ENCODE peak calls at places on chromosome 1, in nine cellular contexts. L, W, E, S, M, Q, H, U and A are unnamed samples.

GRCh38 chr1:154167461-154167860 is 12.6 kb upstream of the NUP210L start:
- DNase-seq in S (no peak), U (no peak), H (no peak), W (no peak), M (no peak), E (no peak), L (no peak), Q (no peak), A (no peak)

GRCh38 chr1:26164036-26164927 is 4.5 kb downstream of the C1orf232 start:
- DNase-seq in U (peak), W (peak), M (no peak), H (no peak), E (peak), L (no peak), Q (no peak), S (peak), A (no peak)

GRCh38 chr1:16215882-16216753 is 3.7 kb upstream of the ARHGEF19 start:
- DNase-seq in Q (peak), W (peak), H (peak), M (peak), L (peak), U (peak), S (no peak), E (peak), A (peak)

GRCh38 chr1:9128520-9129371 is at the start of gene GPR157:
- DNase-seq in H (peak), U (peak), E (peak), S (peak), L (peak), Q (peak), M (peak), W (peak), A (peak)

GRCh38 chr1:200795151-200795550 is 56.5 kb downstream of the CAMSAP2 start:
- DNase-seq in S (no peak), M (no peak), E (no peak), Q (peak), W (no peak), L (no peak), H (peak), U (no peak), A (no peak)

GRCh38 chr1:206000641-206001339 is 2.4 kb downstream of the RAB7B start:
- DNase-seq in U (no peak), M (peak), Q (peak), S (no peak), L (no peak), E (no peak), H (peak), W (peak), A (no peak)

GRCh38 chr1:175564119-175564518 is 179.3 kb downstream of the TNR start:
- DNase-seq in M (no peak), H (no peak), E (no peak), U (no peak), S (no peak), Q (no peak), W (peak), L (no peak), A (no peak)

GRCh38 chr1:1013922-1014617 is 773 bp downstream of the ISG15 start:
- DNase-seq in W (peak), M (no peak), E (peak), L (no peak), H (no peak), S (no peak), Q (peak), U (peak), A (no peak)

GRCh38 chr1:156618853-156619581 is at the start of gene HAPLN2:
- DNase-seq in S (no peak), M (no peak), L (no peak), Q (no peak), E (peak), W (peak), U (no peak), H (no peak), A (no peak)

GRCh38 chr1:183231545-183231944 is 45.5 kb downstream of the LAMC2 start:
- DNase-seq in S (no peak), W (no peak), E (no peak), L (no peak), H (no peak), Q (no peak), M (no peak), U (no peak), A (no peak)

GRCh38 chr1:1433804-1434130 is 1.7 kb upstream of the VWA1 start:
- DNase-seq in E (peak), W (peak), S (no peak), Q (peak), M (no peak), L (no peak), H (no peak), U (no peak), A (peak)

GRCh38 chr1:166490437-166490784 is 323.6 kb upstream of the FAM78B start:
- DNase-seq in U (no peak), Q (no peak), S (no peak), M (no peak), H (no peak), L (no peak), E (no peak), W (no peak), A (no peak)

GRCh38 chr1:14869197-14869596 is 270.7 kb downstream of the KAZN start:
- DNase-seq in E (peak), U (no peak), S (no peak), H (no peak), M (no peak), Q (peak), L (no peak), W (no peak), A (no peak)

DNA sequence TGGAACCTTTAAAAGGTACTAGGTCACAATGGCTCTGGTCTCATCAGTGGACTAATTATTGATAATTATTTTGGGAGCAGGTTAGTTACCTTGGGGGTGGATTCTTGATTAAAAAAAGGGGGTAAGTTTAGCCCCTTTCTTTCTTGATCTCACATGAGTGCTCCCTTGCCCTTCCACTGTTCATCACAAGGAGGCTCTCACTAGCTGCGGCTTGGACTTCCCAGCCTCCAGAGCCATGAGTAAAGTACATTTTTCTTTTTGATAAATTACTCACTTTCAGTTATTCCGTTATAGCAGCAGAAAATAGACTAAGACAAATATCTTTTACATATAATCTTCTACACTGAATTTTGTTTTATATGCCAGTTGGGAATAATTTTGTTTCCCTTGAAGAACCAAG is 254.8 kb upstream of the DEPDC1 start:
- DNase-seq in W (no peak), L (no peak), U (no peak), M (no peak), Q (no peak), S (no peak), E (no peak), H (no peak), A (no peak)
- TF ChIP-seq CTCF in W (peak), L (no peak), U (no peak), M (no peak), Q (no peak), S (no peak), E (no peak), H (peak), A (no peak)

DNA sequence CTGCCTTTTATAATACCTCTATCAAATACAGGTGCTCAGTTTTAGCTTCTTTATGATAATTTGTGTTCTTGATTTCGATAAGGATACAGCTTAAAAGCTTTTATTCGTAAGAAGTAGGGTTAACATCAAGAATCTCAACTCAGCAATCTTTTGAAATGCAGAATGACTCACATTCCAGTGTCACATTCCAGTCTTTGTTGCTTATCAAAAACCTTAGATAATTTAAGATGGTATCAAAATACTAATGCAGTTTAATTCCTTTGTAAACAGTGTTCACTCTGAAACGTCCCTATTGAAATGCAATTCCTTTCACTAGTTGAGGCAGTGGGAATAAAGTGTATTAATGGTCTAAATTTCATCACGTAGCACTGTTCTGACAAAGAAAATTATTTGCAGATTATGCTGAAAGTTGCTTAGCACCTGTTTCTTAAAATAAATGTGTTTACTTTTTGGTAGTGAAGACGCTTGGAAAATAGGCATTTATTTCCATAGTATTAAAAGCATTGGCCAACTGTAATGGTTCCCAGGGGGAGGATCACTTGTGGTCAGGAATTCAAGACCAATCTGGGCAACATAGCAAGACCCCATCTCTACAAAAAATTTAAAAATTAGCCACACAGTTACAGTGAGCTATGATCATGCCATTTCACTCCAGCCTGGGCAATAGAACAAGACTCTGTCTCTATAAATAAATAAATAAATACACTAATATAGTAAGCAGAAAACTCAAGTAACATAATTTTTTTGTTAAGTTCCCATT is 10.1 kb upstream of the CNN3 start:
- DNase-seq in U (no peak), W (no peak), M (no peak), H (no peak), E (no peak), Q (peak), S (no peak), L (no peak), A (no peak)
- H3K27ac ChIP-seq in U (no peak), W (no peak), M (no peak), H (no peak), E (peak), Q (no peak), S (no peak), L (no peak), A (peak)

DNA sequence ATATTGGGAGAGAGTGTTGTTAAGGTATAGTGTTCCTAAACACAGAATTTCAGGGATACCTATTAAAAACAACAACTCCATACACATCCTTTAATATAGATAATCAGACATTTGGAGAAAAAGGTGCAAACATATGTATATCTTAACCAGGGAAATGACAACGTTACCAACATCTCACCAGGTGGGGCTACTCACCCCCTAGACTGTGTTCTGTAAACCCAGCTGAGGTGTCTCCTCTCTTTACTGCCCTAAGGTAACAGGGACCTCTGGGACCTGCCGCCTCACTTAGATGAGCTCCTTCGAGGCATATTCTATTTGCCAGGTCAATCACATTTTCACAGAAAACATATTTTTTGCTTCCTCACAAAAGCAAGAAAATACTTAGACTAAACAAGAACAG is 13.4 kb downstream of the RRAGC start:
- DNase-seq in M (no peak), H (no peak), E (no peak), W (no peak), Q (no peak), S (no peak), L (no peak), U (no peak), A (no peak)
- TF ChIP-seq CTCF in M (no peak), H (no peak), E (no peak), W (no peak), Q (no peak), S (no peak), L (no peak), U (no peak), A (no peak)

GRCh38 chr1:113812661-113813135 is 422 bp upstream of the RSBN1 start:
- DNase-seq in U (no peak), W (no peak), E (peak), L (no peak), H (no peak), S (no peak), Q (no peak), M (no peak), A (no peak)
- H3K27ac ChIP-seq in U (peak), W (peak), E (peak), L (peak), H (peak), S (peak), Q (peak), M (peak), A (peak)

GRCh38 chr1:70866522-70867256 is 180.9 kb downstream of the PTGER3 start:
- DNase-seq in E (no peak), S (no peak), W (peak), M (no peak), L (no peak), U (no peak), Q (no peak), H (no peak), A (no peak)
- TF ChIP-seq CTCF in E (no peak), S (no peak), W (peak), M (no peak), L (no peak), U (no peak), Q (no peak), H (no peak), A (no peak)

GRCh38 chr1:242242983-242243382 is 244.1 kb upstream of the MAP1LC3C start:
- DNase-seq in H (no peak), M (no peak), U (no peak), Q (no peak), W (peak), S (no peak), L (no peak), E (no peak), A (no peak)
- H3K27ac ChIP-seq in H (no peak), M (no peak), U (no peak), Q (no peak), W (no peak), S (no peak), L (no peak), E (no peak), A (no peak)

DNA sequence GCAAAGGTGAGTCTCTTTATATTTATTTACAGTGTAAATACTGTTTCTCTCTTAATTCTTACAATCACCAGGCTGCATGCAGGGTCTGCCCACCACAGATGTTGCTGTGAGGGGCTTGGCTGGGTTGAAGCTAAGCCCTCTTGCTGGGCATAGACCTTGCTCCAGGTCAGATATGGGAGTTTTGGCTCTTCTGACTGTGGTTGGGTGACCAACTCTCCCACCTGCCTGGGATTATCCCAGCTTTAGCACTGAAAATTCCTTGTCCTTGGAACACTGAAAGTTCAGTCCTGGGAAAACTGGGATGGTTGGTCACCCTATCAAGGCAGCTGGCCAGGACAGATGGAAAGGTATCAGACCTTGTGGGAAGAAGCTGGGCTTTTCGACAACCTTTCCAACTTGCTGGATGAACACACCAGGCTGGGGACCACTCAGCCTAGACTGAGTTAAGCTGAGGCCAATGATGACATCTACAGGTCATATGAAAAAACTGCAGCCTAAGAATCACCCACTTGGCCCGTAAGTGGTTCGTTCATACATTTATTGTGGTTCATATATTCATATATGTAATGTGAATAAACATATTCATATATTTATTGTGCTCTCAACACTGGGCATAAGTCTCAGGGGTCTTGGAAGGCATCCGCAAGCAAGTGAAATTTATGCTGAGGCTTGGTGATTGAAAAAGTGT is 26.6 kb upstream of the HPDL start:
- DNase-seq in S (peak), L (no peak), E (peak), M (peak), W (peak), H (peak), U (no peak), Q (peak), A (peak)
- TF ChIP-seq CTCF in S (peak), L (peak), E (peak), M (peak), W (peak), H (peak), U (peak), Q (peak), A (peak)

GRCh38 chr1:186325239-186325638 is 49.8 kb downstream of the TPR start:
- DNase-seq in Q (peak), S (no peak), L (no peak), W (no peak), M (no peak), E (no peak), U (no peak), H (peak), A (no peak)
- H3K27ac ChIP-seq in Q (no peak), S (no peak), L (no peak), W (no peak), M (no peak), E (no peak), U (no peak), H (no peak), A (no peak)

DNA sequence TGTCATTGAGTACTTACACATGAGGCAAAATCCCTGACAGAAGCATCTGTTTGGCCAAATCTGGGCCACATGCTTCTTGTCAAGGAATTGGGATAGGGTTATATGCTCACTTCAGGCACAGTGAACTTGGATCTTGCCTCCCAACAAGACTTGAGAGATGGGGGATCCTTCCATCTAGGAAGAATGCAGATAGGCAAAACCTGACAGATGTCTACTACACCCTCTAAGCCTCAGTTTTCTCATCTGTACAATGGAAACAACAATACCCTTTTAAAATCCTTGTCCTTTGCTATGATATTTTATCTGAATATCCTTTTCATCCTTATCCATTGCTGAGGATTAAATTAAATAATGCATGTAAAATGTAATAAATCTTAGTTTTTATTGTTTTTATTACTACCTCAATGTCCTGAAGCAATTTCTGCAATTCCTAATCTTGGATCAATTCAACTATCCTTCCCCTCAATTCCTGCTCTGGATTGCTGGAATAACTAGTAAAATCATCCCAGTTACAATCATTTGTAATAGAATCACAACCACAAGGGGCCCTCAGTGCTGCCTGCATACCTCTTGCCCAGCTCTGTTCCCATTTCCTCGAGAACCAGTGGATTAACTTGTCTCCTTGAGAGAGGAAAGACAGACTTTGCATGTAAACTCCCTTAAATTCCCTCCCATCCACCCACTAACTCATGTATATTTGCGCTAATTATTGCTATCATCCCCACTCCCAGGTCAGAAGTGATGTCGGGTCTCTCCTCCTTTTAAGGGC is 8.1 kb upstream of the XPR1 start:
- DNase-seq in U (no peak), M (no peak), Q (peak), H (peak), E (peak), W (peak), L (no peak), S (no peak), A (no peak)
- TF ChIP-seq CTCF in U (peak), M (no peak), Q (peak), H (peak), E (peak), W (peak), L (peak), S (no peak), A (no peak)

DNA sequence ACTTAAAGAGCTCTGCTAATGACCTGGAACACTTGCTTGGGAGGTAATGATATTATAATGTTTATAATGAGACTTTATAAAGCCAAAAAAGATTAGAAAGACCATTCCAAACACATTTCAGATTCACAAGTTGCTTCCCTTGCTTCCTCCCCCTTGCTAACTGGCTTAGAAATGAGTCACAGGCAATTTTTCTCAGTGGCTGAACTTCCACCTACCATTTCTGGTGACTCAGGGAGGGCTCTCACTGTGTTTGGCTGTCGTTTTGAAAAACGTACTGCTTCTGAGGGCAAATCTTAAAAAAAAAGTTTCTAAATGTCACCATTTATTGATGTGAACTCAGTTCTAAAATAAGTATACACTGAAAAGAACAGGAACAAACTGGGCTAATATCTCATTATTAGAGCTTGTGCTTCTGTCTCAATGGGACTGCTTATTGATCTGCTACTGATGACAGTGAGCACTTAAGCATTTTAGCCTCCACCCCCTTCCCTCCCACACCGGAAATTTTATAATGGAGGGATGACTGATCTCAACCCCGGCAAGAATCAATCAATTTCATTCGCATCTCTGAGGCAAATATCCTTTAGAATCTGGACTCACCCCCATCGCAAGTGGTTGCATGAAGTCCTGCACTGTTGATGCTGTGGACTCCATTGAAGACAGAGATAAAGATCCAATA is 278.3 kb downstream of the KCTD3 start:
- DNase-seq in L (no peak), M (no peak), H (peak), E (peak), S (no peak), U (no peak), Q (peak), W (no peak), A (no peak)
- H3K27ac ChIP-seq in L (no peak), M (no peak), H (no peak), E (no peak), S (no peak), U (no peak), Q (peak), W (no peak), A (no peak)